ENCODE peak calls at places on chromosome 21, in five cellular contexts. O is IMR-90, T is lower leg skin, D is upper lobe of left lung, W is breast epithelium. C is an unnamed sample.

GRCh38 chr21:34020005-34020847 is 53.2 kb upstream of the MRPS6 start:
- DNase-seq in D (no peak), O (no peak), T (no peak), W (no peak), C (no peak)

GRCh38 chr21:40270134-40270533 is 402.9 kb downstream of the PCP4 start:
- DNase-seq in T (no peak), W (no peak), O (no peak), D (no peak), C (no peak)

GRCh38 chr21:41821756-41822431 is 55.0 kb upstream of the RIPK4 start:
- DNase-seq in W (no peak), D (no peak), T (peak), O (no peak), C (no peak)

GRCh38 chr21:38438476-38438893 is 59.8 kb downstream of the ERG start:
- DNase-seq in T (no peak), D (no peak), O (peak), W (no peak), C (peak)

GRCh38 chr21:39674794-39675193 is 62.1 kb downstream of the B3GALT5 start:
- DNase-seq in T (peak), W (no peak), D (no peak), O (no peak), C (no peak)

GRCh38 chr21:25565272-25566199 is 41.7 kb downstream of the MRPL39 start:
- DNase-seq in T (no peak), D (no peak), O (no peak), W (no peak), C (no peak)

GRCh38 chr21:35048183-35048601 is 910 bp downstream of the RUNX1 start:
- DNase-seq in W (no peak), T (no peak), D (peak), O (no peak), C (peak)

GRCh38 chr21:26461500-26461899 is 111.6 kb downstream of the CYYR1 start:
- DNase-seq in D (no peak), W (no peak), T (no peak), O (no peak), C (no peak)

GRCh38 chr21:41865002-41865777 is 14.0 kb downstream of the PRDM15 start:
- DNase-seq in W (no peak), T (no peak), D (no peak), O (no peak), C (no peak)

GRCh38 chr21:42162831-42163510 is 56.0 kb upstream of the ABCG1 start:
- DNase-seq in O (no peak), W (no peak), D (no peak), T (peak), C (peak)

GRCh38 chr21:42566524-42567180 is 53.0 kb downstream of the SLC37A1 start:
- DNase-seq in D (peak), T (peak), O (no peak), W (no peak), C (no peak)

GRCh38 chr21:14741237-14741636 is 195.1 kb upstream of the SAMSN1 start:
- DNase-seq in D (no peak), W (no peak), T (no peak), O (no peak), C (no peak)

GRCh38 chr21:42193131-42193671 is 25.7 kb upstream of the ABCG1 start:
- DNase-seq in D (no peak), O (no peak), T (no peak), W (peak), C (no peak)

GRCh38 chr21:40315647-40316046 is 448.4 kb downstream of the PCP4 start:
- DNase-seq in O (no peak), D (no peak), T (no peak), W (no peak), C (no peak)

DNA sequence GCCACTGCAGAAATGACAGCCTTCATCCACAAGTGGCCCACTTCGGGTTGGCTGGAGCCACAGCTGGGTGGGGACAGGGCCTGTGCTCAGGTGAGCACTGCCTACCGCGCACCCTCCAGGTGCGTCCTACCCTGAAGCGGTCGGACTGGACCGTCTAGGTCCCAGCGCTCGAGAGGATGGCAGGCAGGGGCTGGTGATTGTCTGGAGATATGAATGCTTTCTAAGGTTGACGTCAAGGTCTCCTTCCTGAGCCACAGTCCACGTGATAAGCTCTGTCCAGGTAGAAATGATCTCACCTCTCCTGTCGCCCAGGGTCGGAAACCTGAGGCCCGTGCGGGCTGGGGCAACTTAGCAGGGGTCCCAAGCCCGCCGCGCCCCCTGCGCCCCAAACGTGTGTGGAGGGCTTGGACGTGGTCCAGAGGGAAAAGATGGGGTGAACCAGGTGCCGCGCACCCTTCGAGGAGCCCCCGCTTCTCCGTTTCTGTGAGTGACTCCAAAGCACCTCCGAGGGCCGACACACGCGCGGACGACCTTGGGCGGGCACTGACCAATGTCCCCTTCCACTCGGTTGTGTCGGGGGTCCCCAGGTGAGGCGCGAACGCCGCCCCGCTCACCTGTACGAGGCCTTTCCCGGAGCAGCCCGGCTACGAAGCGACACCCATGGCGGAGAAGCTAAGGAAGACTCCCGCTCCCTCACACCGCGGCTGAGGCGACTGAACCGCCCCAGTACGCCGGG is 853 bp upstream of the DOP1B start:
- DNase-seq in T (peak), O (no peak), W (peak), D (no peak), C (peak)
- TF ChIP-seq POLR2A in T (no peak), O (peak), W (peak), D (no peak), C (peak)

GRCh38 chr21:45074048-45074817 is at the start of gene ADARB1:
- DNase-seq in W (peak), D (peak), T (peak), O (peak), C (peak)
- TF ChIP-seq POLR2A in W (no peak), D (no peak), T (no peak), O (peak), C (peak)

DNA sequence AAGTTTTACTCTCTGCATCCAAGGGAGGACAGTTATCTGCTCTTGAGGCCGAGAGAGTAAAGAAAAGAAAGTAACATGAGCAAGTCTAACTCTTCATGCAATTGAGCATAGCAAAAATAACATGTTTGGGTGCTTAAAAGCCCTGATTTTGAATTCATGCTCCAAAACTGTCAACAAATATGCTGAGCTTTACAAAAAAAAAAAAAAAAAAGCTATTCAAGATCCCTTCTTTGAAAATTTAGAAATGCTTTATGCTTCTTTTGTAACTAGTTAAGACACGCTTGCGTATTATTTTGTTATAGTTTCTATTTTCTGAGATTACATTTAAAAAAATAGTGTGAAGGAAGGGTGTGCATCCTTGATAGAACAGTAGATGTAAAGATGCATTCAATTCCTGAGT is 1733.0 kb downstream of the MRPL39 start:
- DNase-seq in T (no peak), O (no peak), D (no peak), W (no peak), C (no peak)
- TF ChIP-seq POLR2A in T (no peak), O (no peak), D (no peak), W (no peak), C (no peak)

GRCh38 chr21:37367758-37368535 is 1.4 kb downstream of the DYRK1A start:
- DNase-seq in D (peak), W (no peak), O (peak), T (peak), C (peak)
- TF ChIP-seq POLR2A in D (no peak), W (no peak), O (peak), T (no peak), C (no peak)

GRCh38 chr21:46184625-46185555 is 631 bp upstream of the SPATC1L start:
- DNase-seq in D (peak), T (peak), O (peak), W (peak), C (peak)
- TF ChIP-seq POLR2A in D (no peak), T (no peak), O (no peak), W (no peak), C (no peak)

GRCh38 chr21:43921979-43922945 is 57.2 kb downstream of the AGPAT3 start:
- DNase-seq in O (peak), W (no peak), D (peak), T (no peak), C (peak)
- TF ChIP-seq POLR2A in O (no peak), W (no peak), D (no peak), T (no peak), C (no peak)

GRCh38 chr21:37367301-37367757 is 756 bp downstream of the DYRK1A start:
- DNase-seq in O (no peak), W (no peak), D (peak), T (no peak), C (no peak)

GRCh38 chr21:37366488-37367300 is at the start of gene DYRK1A:
- DNase-seq in D (peak), T (peak), O (peak), W (peak), C (peak)

GRCh38 chr21:37369307-37369854 is 2.8 kb downstream of the DYRK1A start:
- DNase-seq in T (no peak), W (no peak), D (no peak), O (no peak), C (peak)

GRCh38 chr21:37370152-37371040 is 3.8 kb downstream of the DYRK1A start:
- DNase-seq in D (no peak), W (no peak), O (peak), T (no peak), C (peak)

DNA sequence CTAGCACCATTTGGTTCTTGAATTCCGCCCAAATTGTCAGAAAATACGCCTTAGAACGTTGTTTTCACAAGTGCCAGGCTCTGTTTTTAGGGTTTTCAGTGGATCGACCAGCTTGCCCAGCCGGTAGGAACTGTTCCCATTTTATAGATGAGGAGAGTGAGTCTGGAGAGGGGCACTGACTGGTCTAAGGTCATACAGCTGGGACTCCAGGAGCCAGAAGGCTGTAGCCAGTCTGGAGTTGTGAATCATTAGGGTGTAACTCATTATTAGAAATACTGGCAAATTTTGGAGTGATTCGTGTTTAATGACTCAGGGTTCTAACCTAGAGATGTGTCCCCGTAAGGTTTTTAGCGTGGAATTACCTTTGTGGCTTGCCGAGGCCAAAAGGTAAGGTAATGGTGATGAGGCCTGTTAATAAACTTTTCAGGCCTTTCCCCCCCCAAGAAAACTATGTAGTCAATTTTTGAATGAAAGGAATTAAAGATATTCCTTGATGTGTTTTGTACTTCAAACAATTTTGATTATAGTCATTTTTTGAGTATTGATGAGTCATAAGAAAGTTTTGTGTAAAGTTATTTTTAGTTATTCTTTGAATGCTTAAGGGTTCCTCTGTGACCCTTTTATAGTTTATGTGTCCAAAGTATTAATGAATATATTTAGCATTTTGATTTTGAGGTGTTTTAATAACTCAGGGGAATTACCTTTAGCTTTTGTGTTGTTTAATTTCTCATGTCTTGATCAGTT is 2.1 kb downstream of the DYRK1A start:
- DNase-seq in O (peak), T (no peak), W (no peak), D (no peak), C (peak)
- TF ChIP-seq POLR2A in O (peak), T (no peak), W (no peak), D (no peak), C (no peak)

DNA sequence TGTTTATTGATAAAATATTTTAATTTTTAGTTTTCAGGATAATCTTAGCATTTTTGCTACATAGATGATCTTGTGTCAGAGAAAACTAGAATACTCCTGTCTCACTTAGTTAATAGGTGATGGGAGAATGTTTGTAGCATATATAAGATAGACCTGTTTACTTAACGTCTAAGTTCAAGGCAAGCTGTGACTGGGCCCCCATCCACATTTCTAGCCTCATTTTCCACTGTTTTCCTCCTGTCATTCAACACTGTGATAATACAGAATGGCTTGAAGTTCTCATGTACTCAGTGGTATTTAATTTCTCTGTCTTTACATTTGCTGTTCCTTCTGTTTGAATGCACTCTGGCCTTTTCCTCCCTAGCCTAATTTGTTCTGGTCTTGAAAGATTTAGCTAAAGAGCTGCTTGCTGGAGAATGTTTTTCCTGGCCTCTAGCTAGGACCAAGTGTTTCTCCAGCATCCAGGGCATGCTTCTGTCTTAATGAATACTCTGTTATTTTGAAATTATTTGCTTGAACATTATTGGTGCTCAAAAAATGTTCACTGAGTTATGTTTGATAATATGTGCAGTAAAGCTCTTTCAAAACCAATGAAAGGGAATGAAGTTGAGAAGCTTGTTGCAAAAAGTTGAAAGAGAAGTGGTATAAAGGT is 37.3 kb downstream of the USP25 start:
- DNase-seq in W (no peak), T (no peak), O (no peak), D (no peak), C (no peak)
- TF ChIP-seq POLR2A in W (no peak), T (no peak), O (no peak), D (no peak), C (no peak)

GRCh38 chr21:43777953-43778352 is 1.8 kb upstream of the CSTB start:
- DNase-seq in D (no peak), T (no peak), O (no peak), W (no peak), C (no peak)

GRCh38 chr21:43775190-43775589 is 918 bp downstream of the CSTB start:
- DNase-seq in T (no peak), O (no peak), D (peak), W (no peak), C (no peak)

GRCh38 chr21:43778469-43779335 is 2.6 kb upstream of the CSTB start:
- DNase-seq in O (peak), D (no peak), T (no peak), W (no peak), C (no peak)

GRCh38 chr21:43774163-43774562 is 1.9 kb downstream of the CSTB start:
- DNase-seq in W (no peak), D (no peak), T (no peak), O (no peak), C (no peak)

DNA sequence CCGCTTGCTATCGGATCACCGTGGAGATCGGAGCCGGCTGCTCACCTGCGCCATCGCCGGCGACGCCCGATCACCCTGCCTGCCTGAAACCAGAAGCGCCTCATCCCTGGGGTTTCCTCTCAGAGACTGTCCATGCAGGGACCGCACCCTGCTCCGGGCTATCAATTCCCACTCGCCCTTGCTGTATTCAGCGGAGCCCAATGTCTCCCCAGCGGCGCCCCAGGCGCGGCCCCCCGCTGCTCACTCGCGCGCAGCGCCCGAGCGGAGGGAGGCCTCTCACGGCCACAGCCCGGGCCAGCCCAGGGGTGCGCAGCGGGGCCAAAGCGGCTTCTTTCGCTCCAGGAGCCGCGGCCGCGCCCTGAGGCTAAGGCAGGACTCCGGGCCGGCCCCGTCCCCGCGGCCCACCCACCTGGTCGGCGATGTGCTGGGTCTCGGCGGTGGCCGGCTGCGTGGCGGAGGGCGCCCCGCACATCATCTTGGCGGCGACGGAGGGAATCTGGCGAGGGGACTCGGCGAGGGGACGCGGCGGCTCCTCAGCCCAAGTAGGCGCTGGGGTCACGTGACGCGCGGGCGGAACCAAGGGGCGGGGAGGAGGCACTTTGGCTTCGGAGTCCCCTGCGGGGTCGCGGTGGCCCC is at the start of gene CSTB:
- DNase-seq in O (peak), T (peak), D (peak), W (peak), C (peak)
- TF ChIP-seq POLR2A in O (peak), T (no peak), D (no peak), W (peak), C (peak)

C was measured in erythroblast.